ENCODE peak calls at places on chromosomes 12 and 14, in seven cellular contexts. N is breast epithelium, T is dorsolateral prefrontal cortex, J is ovary, G is heart right ventricle, I is psoas muscle, L is right cardiac atrium. F is an unnamed sample.

GRCh38 chr12:4610481-4610880 is 38.4 kb downstream of the AKAP3 start:
- DNase-seq in N (no peak), T (no peak), J (no peak), G (no peak), I (no peak), L (no peak), F (no peak)

GRCh38 chr14:90274808-90275454 is 18.6 kb downstream of the PSMC1 start:
- DNase-seq in N (no peak), T (no peak), J (no peak), G (peak; percentile 41), I (no peak), L (no peak), F (peak; percentile 61)

GRCh38 chr12:124217508-124217981 is 77.3 kb upstream of the RFLNA start:
- DNase-seq in N (no peak), T (no peak), J (no peak), G (no peak), I (no peak), L (no peak), F (no peak)

GRCh38 chr12:107760207-107760816 is 625 bp downstream of the PRDM4 start:
- DNase-seq in N (no peak), T (peak; percentile 52), J (peak; percentile 23), G (peak; percentile 6), I (peak; percentile 31), L (peak; percentile 29), F (no peak)

GRCh38 chr12:97985834-97986233 is 523.2 kb downstream of the RMST start:
- DNase-seq in N (no peak), T (no peak), J (no peak), G (no peak), I (no peak), L (no peak), F (no peak)

GRCh38 chr14:77120771-77121743 is 20.5 kb downstream of the ZDHHC22 start:
- DNase-seq in N (no peak), T (no peak), J (peak; percentile 28), G (no peak), I (no peak), L (no peak), F (no peak)

GRCh38 chr12:6533653-6534157 is 612 bp upstream of the GAPDH start:
- DNase-seq in N (no peak), T (peak; percentile 90), J (peak; percentile 73), G (peak; percentile 76), I (peak; percentile 68), L (peak; percentile 80), F (peak; percentile 76)

GRCh38 chr12:96195845-96196451 is 1.8 kb downstream of the ELK3 start:
- DNase-seq in N (no peak), T (no peak), J (no peak), G (no peak), I (no peak), L (peak; percentile 47), F (no peak)

GRCh38 chr12:44500423-44500822 is 375.7 kb downstream of the NELL2 start:
- DNase-seq in N (no peak), T (no peak), J (no peak), G (no peak), I (no peak), L (peak; percentile 12), F (no peak)

DNA sequence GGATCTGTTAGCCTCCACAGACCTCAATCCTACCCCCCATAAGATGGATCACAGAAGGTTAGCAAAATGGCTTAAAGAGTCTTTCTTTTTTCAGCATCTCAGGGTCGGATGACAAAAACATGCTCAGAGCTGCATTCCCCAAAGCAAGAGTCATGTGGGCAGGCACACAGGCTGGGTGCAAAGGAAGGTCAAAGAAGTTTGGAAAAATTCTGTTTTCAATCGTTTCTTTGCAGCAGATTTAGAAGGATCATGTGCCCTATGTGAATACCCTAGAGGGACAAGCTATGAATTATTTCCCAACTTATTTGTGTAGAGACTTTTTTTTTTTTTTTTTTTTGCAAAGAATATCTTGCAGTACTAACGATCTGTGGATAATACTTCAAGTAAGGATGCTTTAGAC is 845.4 kb downstream of the VRK1 start:
- DNase-seq in N (no peak), T (no peak), J (no peak), G (no peak), I (no peak), L (no peak), F (no peak)
- H3K4me3 ChIP-seq in N (no peak overlapping the region), T (no peak overlapping the region), J (no peak overlapping the region), G (no peak overlapping the region), I (no peak overlapping the region), L (no peak overlapping the region), F (no peak overlapping the region)

GRCh38 chr12:2769866-2770533 is 24.8 kb upstream of the FKBP4 start:
- DNase-seq in N (no peak), T (no peak), J (no peak), G (no peak), I (no peak), L (no peak), F (no peak)

GRCh38 chr12:2776129-2776806 is 18.5 kb upstream of the FKBP4 start:
- DNase-seq in N (no peak), T (no peak), J (no peak), G (no peak), I (no peak), L (no peak), F (no peak)

GRCh38 chr12:2775431-2775830 is 19.3 kb upstream of the FKBP4 start:
- DNase-seq in N (no peak), T (no peak), J (no peak), G (no peak), I (no peak), L (no peak), F (no peak)

GRCh38 chr12:2773199-2773875 is 21.4 kb upstream of the FKBP4 start:
- DNase-seq in N (no peak), T (no peak), J (no peak), G (no peak), I (no peak), L (no peak), F (no peak)

DNA sequence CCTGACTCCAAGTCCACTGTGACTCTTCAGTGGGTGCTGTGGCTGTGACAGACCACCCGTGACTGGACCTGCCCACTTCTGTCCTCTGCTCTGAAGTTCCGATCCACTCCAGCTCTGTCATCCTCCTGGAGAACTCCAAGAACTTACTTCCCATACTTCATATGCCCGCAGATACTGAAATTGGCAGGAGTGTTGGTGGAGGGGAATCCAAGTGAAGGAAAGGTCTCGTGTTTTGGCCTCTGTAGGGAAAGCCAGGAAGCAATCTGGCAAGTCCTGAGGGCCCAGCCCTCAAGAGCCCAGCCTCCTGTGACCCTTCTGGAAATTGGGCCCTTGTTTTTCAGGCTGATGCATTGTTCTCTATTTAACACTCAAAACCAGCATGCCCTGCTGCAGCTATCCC is 22.4 kb upstream of the FKBP4 start:
- DNase-seq in N (no peak), T (no peak), J (no peak), G (no peak), I (no peak), L (no peak), F (no peak)
- H3K27me3 ChIP-seq in N (no peaks in the 10 kb centered on the region), T (no peaks in the 10 kb centered on the region), J (no peaks in the 10 kb centered on the region), G (no peaks in the 10 kb centered on the region), I (no peaks in the 10 kb centered on the region), L (no peaks in the 10 kb centered on the region), F (no peaks in the 10 kb centered on the region)

GRCh38 chr14:60331201-60332045 is 82.4 kb downstream of the PPM1A start:
- DNase-seq in N (peak; percentile 57), T (peak; percentile 54), J (peak; percentile 29), G (peak; percentile 52), I (peak; percentile 50), L (peak; percentile 50), F (no peak)
- H3K4me3 ChIP-seq in N (peak overlapping the region; percentile 45), T (peak overlapping the region; percentile 54), J (peak overlapping the region; percentile 15), G (peak overlapping the region; percentile 40), I (peak overlapping the region; percentile 56), L (peak overlapping the region; percentile 41), F (peak overlapping the region; percentile 31)

DNA sequence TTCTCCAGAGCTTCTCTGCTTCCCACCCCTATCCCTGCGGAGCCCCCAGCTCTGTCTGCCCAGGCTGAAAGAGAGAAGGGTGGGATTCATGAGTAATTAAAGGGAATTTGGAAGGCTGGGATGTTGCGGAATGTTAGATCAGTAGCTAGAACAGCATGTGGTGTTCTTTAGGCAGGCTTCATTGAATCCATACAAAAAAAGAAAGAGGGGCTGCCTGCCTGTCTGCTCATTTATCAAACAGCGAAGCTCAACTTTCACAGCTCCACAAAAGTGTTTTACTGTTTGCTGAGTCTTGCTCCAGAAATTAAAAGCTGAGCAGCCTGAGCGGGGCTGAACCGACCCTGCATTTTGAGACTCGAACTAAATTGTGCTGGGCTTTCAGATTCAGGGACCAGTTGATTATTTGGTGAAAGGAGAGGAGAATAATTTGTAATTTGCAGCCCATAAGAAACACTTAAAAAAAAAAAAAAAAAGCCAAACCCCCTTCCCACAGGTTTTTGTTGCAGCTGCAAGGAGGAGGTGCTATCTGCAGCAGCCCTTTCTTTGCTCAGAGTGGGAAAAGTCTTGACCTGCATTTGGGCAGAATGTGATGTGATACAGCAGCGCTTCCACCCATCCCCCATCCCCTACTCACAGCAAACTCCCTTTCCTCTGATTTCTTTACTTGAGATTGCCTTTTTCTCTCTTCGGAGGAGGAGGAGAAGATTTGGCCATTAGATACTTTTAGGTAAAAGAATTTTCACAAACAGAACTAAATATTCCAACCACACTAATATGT is 89.7 kb downstream of the RFX4 start:
- DNase-seq in N (no peak), T (no peak), J (no peak), G (no peak), I (no peak), L (no peak), F (no peak)
- H3K27me3 ChIP-seq in N (no peaks in the 10 kb centered on the region), T (peaks cover 3% of the 10 kb centered on the region), J (no peaks in the 10 kb centered on the region), G (peaks cover 39% of the 10 kb centered on the region), I (peaks cover 3% of the 10 kb centered on the region), L (no peaks in the 10 kb centered on the region), F (no peaks in the 10 kb centered on the region)

GRCh38 chr14:32430326-32430725 is 101.2 kb downstream of the AKAP6 start:
- DNase-seq in N (no peak), T (peak; percentile 54), J (no peak), G (no peak), I (no peak), L (no peak), F (no peak)

GRCh38 chr14:32434180-32434579 is 105.1 kb downstream of the AKAP6 start:
- DNase-seq in N (no peak), T (no peak), J (no peak), G (no peak), I (no peak), L (no peak), F (no peak)

GRCh38 chr14:32435411-32435810 is 106.3 kb downstream of the AKAP6 start:
- DNase-seq in N (no peak), T (no peak), J (no peak), G (no peak), I (no peak), L (no peak), F (no peak)

GRCh38 chr14:32434880-32435279 is 105.8 kb downstream of the AKAP6 start:
- DNase-seq in N (no peak), T (no peak), J (no peak), G (no peak), I (no peak), L (no peak), F (no peak)

GRCh38 chr14:32432813-32433538 is 103.9 kb downstream of the AKAP6 start:
- DNase-seq in N (no peak), T (no peak), J (peak; percentile 49), G (no peak), I (no peak), L (no peak), F (no peak)
- H3K4me3 ChIP-seq in N (no peak overlapping the region), T (peak overlapping the region; percentile 19), J (peak overlapping the region; percentile 9), G (no peak overlapping the region), I (no peak overlapping the region), L (no peak overlapping the region), F (peak overlapping the region; percentile 11)

DNA sequence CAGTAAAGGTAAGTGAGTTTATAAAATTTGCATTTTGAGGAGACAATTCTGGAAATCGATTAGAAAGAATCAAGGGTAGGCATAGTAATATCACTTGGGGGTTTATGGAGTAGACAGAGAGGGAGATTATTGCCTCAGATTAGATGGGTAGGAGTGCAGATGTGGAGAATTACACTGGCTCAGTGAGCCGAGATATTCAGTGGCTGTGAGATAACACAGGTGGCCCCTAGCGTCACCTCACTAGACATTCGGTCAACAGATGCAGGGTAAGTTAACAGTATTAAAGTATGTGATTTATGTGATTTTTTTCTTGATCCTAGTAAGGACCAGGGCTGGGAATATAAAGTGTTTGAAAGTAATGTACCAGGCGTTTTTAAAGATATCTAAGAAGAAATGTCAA is 39.6 kb upstream of the KLRD1 start:
- DNase-seq in N (no peak), T (no peak), J (no peak), G (no peak), I (no peak), L (no peak), F (no peak)
- H3K27me3 ChIP-seq in N (no peaks in the 10 kb centered on the region), T (no peaks in the 10 kb centered on the region), J (no peaks in the 10 kb centered on the region), G (no peaks in the 10 kb centered on the region), I (no peaks in the 10 kb centered on the region), L (no peaks in the 10 kb centered on the region), F (no peaks in the 10 kb centered on the region)